ENCODE peak calls at places on chromosomes 4 and X, in ten cellular contexts. T is suprapubic skin, V is prostate gland, D is stomach, P is SK-N-SH, Y is HCT116, I is endothelial cell of umbilical vein, F is transverse colon, A is spleen, S is upper lobe of left lung. R is an unnamed sample.
A peak's percentile ranks its signal among the peaks of the same experiment; 100 is the strongest.

GRCh38 chr4:5616331-5616950 is 91.9 kb downstream of the EVC2 start:
- DNase-seq in T (no peak), V (no peak), D (no peak), P (no peak), Y (no peak), I (no peak), F (no peak), A (no peak), S (no peak), R (no peak)

GRCh38 chr4:56768772-56769171 is 52.7 kb downstream of the SPINK2 start:
- DNase-seq in T (no peak), V (no peak), D (no peak), P (no peak), Y (no peak), I (no peak), F (peak; percentile 58), A (no peak), S (no peak), R (no peak)

GRCh38 chr4:184961693-184962092 is 56.6 kb upstream of the HELT start:
- DNase-seq in T (no peak), V (no peak), D (peak; percentile 32), P (no peak), Y (no peak), I (no peak), F (peak; percentile 70), A (no peak), S (peak; percentile 57), R (peak; percentile 74)

GRCh38 chr4:186839122-186840037 is 115.7 kb upstream of the FAT1 start:
- DNase-seq in T (no peak), V (no peak), D (no peak), P (no peak), Y (no peak), I (peak; percentile 84), F (no peak), A (no peak), S (no peak), R (no peak)

GRCh38 chr4:1041147-1041935 is 29.9 kb downstream of the FGFRL1 start:
- DNase-seq in T (no peak), V (no peak), D (peak; percentile 43), P (no peak), Y (no peak), I (peak; percentile 37), F (no peak), A (no peak), S (peak; percentile 82), R (no peak)

GRCh38 chrX:99301990-99302389 is 1108.1 kb downstream of the PCDH19 start:
- DNase-seq in T (no peak), V (no peak), D (no peak), P (peak; percentile 3), Y (no peak), I (no peak), F (no peak), A (no peak), S (no peak), R (no peak)

GRCh38 chr4:177339794-177340374 is 30.2 kb downstream of the NEIL3 start:
- DNase-seq in T (no peak), V (no peak), D (no peak), P (peak; percentile 45), Y (peak; percentile 4), I (peak; percentile 57), F (no peak), A (no peak), S (no peak), R (no peak)

GRCh38 chr4:168076989-168077725 is 15.2 kb upstream of the ANXA10 start:
- DNase-seq in T (no peak), V (peak; percentile 61), D (peak; percentile 75), P (peak; percentile 37), Y (peak; percentile 88), I (peak; percentile 81), F (peak; percentile 32), A (no peak), S (no peak), R (no peak)

GRCh38 chr4:124337874-124338273 is 374.7 kb downstream of the ANKRD50 start:
- DNase-seq in T (no peak), V (no peak), D (no peak), P (peak; percentile 48), Y (no peak), I (no peak), F (no peak), A (no peak), S (peak; percentile 3), R (no peak)

GRCh38 chr4:140152015-140152703 is 1.8 kb downstream of the MAML3 start:
- DNase-seq in T (peak; percentile 85), V (peak; percentile 76), D (peak; percentile 79), P (peak; percentile 84), Y (peak; percentile 46), I (no peak), F (peak; percentile 83), A (peak; percentile 93), S (peak; percentile 92), R (peak; percentile 94)

GRCh38 chr4:89113415-89113814 is 2.1 kb downstream of the TIGD2 start:
- DNase-seq in T (no peak), V (no peak), D (no peak), P (no peak), Y (no peak), I (no peak), F (no peak), A (no peak), S (no peak), R (no peak)

GRCh38 chr4:11881364-11881763 is 452.7 kb upstream of the HS3ST1 start:
- DNase-seq in T (no peak), V (no peak), D (no peak), P (no peak), Y (no peak), I (no peak), F (no peak), A (no peak), S (no peak), R (no peak)
- TF ChIP-seq POLR2AphosphoS5 in T (no peak), V (no peak), D (no peak), P (no peak), Y (no peak), I (no peak), F (no peak), A (no peak), S (no peak), R (no peak)

GRCh38 chrX:23902419-23902818 is 5.3 kb downstream of the APOO start:
- DNase-seq in T (no peak), V (peak; percentile 22), D (no peak), P (peak; percentile 53), Y (no peak), I (peak; percentile 83), F (no peak), A (no peak), S (no peak), R (no peak)

GRCh38 chrX:23904096-23904495 is 3.6 kb downstream of the APOO start:
- DNase-seq in T (no peak), V (no peak), D (no peak), P (no peak), Y (no peak), I (peak; percentile 42), F (no peak), A (no peak), S (no peak), R (no peak)

GRCh38 chrX:23900220-23900797 is 7.4 kb downstream of the APOO start:
- DNase-seq in T (no peak), V (no peak), D (no peak), P (no peak), Y (no peak), I (no peak), F (no peak), A (no peak), S (no peak), R (no peak)

GRCh38 chrX:23901065-23901464 is 6.7 kb downstream of the APOO start:
- DNase-seq in T (no peak), V (no peak), D (no peak), P (no peak), Y (peak; percentile 73), I (peak; percentile 74), F (no peak), A (no peak), S (no peak), R (no peak)

DNA sequence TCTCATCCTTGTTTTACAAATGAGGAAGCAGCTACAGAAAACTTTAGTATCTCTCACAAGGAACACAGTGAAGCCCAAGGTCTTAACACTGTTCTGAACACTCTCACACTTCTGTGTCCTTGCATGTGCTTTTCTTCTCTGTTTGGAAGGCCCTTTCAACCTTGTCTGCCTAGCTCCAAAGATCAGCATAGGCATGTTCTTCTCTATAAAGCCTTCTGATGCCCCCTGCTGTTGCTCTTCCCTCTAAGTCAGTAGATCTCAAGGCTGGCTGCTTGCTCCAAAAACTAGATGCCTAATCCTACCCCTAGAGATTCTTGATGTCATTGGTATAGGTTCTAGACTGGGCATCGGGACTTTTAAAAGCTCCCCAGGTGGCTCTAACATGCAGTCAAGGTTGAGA is 5.9 kb downstream of the APOO start:
- DNase-seq in T (no peak), V (peak; percentile 57), D (peak; percentile 39), P (peak; percentile 49), Y (peak; percentile 67), I (peak; percentile 81), F (peak; percentile 59), A (no peak), S (no peak), R (no peak)
- TF ChIP-seq CTCF in T (peak; percentile 26), V (peak; percentile 52), D (peak; percentile 36), P (peak; percentile 63), Y (peak; percentile 47), I (peak; percentile 51), F (peak; percentile 50), A (peak; percentile 34), S (no peak), R (peak; percentile 51)

DNA sequence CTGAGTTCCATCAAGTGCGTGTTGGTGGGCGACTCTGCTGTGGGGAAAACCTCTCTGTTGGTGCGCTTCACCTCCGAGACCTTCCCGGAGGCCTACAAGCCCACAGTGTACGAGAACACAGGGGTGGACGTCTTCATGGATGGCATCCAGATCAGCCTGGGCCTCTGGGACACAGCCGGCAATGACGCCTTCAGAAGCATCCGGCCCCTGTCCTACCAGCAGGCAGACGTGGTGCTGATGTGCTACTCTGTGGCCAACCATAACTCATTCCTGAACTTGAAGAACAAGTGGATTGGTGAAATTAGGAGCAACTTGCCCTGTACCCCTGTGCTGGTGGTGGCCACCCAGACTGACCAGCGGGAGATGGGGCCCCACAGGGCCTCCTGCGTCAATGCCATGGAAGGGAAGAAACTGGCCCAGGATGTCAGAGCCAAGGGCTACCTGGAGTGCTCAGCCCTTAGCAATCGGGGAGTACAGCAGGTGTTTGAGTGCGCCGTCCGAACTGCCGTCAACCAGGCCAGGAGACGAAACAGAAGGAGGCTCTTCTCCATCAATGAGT is 46.6 kb downstream of the RHOH start:
- DNase-seq in T (no peak), V (no peak), D (no peak), P (no peak), Y (no peak), I (no peak), F (no peak), A (peak; percentile 79), S (peak; percentile 33), R (no peak)
- TF ChIP-seq POLR2AphosphoS5 in T (no peak), V (no peak), D (no peak), P (no peak), Y (no peak), I (no peak), F (no peak), A (peak; percentile 70), S (no peak), R (no peak)

DNA sequence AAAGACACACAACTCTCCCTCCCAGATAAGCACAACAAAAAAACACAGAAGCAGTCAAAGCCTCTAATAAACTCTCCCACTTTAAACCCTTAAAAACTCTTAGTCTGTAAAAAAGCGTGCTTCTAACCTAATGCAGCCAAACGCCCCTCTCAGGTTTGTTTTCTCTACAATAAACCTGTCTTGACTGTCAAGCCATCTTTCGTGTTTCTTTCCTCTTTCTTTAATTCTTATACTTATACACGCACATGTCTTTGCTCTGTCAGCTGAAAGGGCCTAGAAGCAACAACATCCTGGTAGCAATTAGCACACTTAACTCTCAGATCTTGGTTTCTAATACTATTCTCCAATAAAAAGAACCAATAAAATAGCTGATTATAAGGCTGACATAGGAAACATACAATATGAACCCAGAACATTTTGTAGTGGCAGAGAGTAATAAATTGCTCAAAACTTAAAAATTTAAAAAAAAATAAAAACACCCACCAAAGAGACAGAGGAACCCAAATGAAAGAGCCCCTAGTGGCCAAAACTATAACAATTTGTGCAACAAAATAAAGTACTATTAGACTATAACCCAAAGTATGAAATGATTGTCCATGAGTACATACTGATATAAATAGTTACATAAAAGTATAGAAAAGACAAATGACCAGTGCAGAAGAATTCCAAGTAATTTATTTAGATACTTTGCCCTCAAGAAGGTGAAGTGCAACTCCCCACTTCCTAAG is 440.4 kb upstream of the ADGRL3 start:
- DNase-seq in T (no peak), V (no peak), D (no peak), P (no peak), Y (no peak), I (no peak), F (no peak), A (no peak), S (no peak), R (no peak)
- TF ChIP-seq CTCF in T (no peak), V (peak; percentile 32), D (no peak), P (peak; percentile 50), Y (no peak), I (no peak), F (no peak), A (no peak), S (no peak), R (no peak)